ENCODE peak calls at places on chromosomes 4 and X, in six cellular contexts. Q is IMR-90; B is endodermal cell; J is AG04450; I is naive thymus-derived CD4-positive, alpha-beta T cell; E is SK-N-SH. R is an unnamed sample.

GRCh38 chrX:101485212-101486064 is at the start of gene ARMCX4:
- DNase-seq in Q (peak), B (peak), J (peak), I (peak), E (peak), R (peak)

GRCh38 chr4:82491251-82491960 is 61.0 kb downstream of the ENOPH1 start:
- DNase-seq in Q (no peak), B (no peak), J (no peak), I (no peak), E (no peak), R (peak)

GRCh38 chrX:119523664-119524184 is 41.5 kb downstream of the STEEP1 start:
- DNase-seq in Q (no peak), B (no peak), J (no peak), I (no peak), E (no peak), R (no peak)

GRCh38 chrX:55187281-55187680 is 32.9 kb upstream of the PAGE5 start:
- DNase-seq in Q (no peak), B (no peak), J (no peak), I (no peak), E (no peak), R (no peak)

GRCh38 chrX:145609951-145610511 is 207.6 kb upstream of the SLITRK2 start:
- DNase-seq in Q (peak), B (no peak), J (peak), I (no peak), E (no peak), R (no peak)

GRCh38 chr4:30903493-30903892 is 183.3 kb downstream of the PCDH7 start:
- DNase-seq in Q (peak), B (no peak), J (no peak), I (no peak), E (no peak), R (no peak)

GRCh38 chr4:113223001-113223400 is 173.5 kb downstream of the ANK2 start:
- DNase-seq in Q (peak), B (no peak), J (no peak), I (no peak), E (no peak), R (no peak)

GRCh38 chr4:57231781-57232180 is 121.6 kb upstream of the IGFBP7 start:
- DNase-seq in Q (no peak), B (no peak), J (no peak), I (no peak), E (no peak), R (no peak)

GRCh38 chrX:68438575-68438974 is 5.3 kb upstream of the OPHN1 start:
- DNase-seq in Q (no peak), B (peak), J (no peak), I (no peak), E (no peak), R (no peak)

GRCh38 chrX:153494541-153495361 is at the start of gene BGN:
- DNase-seq in Q (peak), B (peak), J (no peak), I (peak), E (peak), R (peak)

GRCh38 chr4:162234595-162234994 is 70.8 kb upstream of the FSTL5 start:
- DNase-seq in Q (no peak), B (no peak), J (no peak), I (peak), E (no peak), R (no peak)

GRCh38 chr4:24488399-24489164 is 95.8 kb downstream of the DHX15 start:
- DNase-seq in Q (peak), B (peak), J (no peak), I (no peak), E (peak), R (peak)

GRCh38 chrX:144709841-144710240 is 537.5 kb upstream of the SPANXN1 start:
- DNase-seq in Q (no peak), B (no peak), J (no peak), I (no peak), E (no peak), R (no peak)

GRCh38 chr4:119632216-119632615 is 3.6 kb upstream of the PDE5A start:
- DNase-seq in Q (peak), B (no peak), J (no peak), I (no peak), E (no peak), R (no peak)

GRCh38 chr4:128858875-128859696 is 49.6 kb downstream of the JADE1 start:
- DNase-seq in Q (peak), B (no peak), J (peak), I (no peak), E (no peak), R (peak)

GRCh38 chr4:187380181-187380581 is 615.4 kb upstream of the ZFP42 start:
- DNase-seq in Q (peak), B (peak), J (no peak), I (no peak), E (no peak), R (peak)

GRCh38 chr4:146029147-146029546 is 90.5 kb upstream of the ZNF827 start:
- DNase-seq in Q (no peak), B (no peak), J (no peak), I (no peak), E (no peak), R (no peak)

GRCh38 chrX:63349307-63349706 is 1.8 kb downstream of the SPIN4 start:
- DNase-seq in Q (no peak), B (no peak), J (no peak), I (no peak), E (peak), R (peak)

GRCh38 chrX:152138388-152138784 is at the start of gene MAGEA10:
- DNase-seq in Q (no peak), B (no peak), J (no peak), I (no peak), E (no peak), R (no peak)

GRCh38 chr4:155666701-155667537 is at the start of gene GUCY1A1:
- DNase-seq in Q (no peak), B (peak), J (no peak), I (no peak), E (peak), R (no peak)

GRCh38 chr4:7547368-7548040 is 112.8 kb upstream of the PSAPL1 start:
- DNase-seq in Q (peak), B (no peak), J (no peak), I (no peak), E (peak), R (peak)

GRCh38 chr4:37722000-37722638 is 35.9 kb upstream of the RELL1 start:
- DNase-seq in Q (no peak), B (no peak), J (no peak), I (peak), E (no peak), R (no peak)

GRCh38 chr4:83110970-83111369 is 3.6 kb downstream of the PLAC8 start:
- DNase-seq in Q (no peak), B (no peak), J (no peak), I (no peak), E (no peak), R (no peak)

GRCh38 chr4:56181140-56181950 is 205.9 kb downstream of the AASDH start:
- DNase-seq in Q (no peak), B (no peak), J (no peak), I (no peak), E (no peak), R (no peak)

GRCh38 chr4:21819086-21819485 is 129.5 kb downstream of the KCNIP4 start:
- DNase-seq in Q (no peak), B (no peak), J (no peak), I (no peak), E (no peak), R (peak)

GRCh38 chrX:85288992-85289723 is 45.4 kb downstream of the ZNF711 start:
- DNase-seq in Q (no peak), B (no peak), J (no peak), I (no peak), E (no peak), R (no peak)

GRCh38 chrX:109889289-109890006 is 113.5 kb upstream of the TMEM164 start:
- DNase-seq in Q (peak), B (no peak), J (no peak), I (no peak), E (no peak), R (no peak)

GRCh38 chr4:40043786-40044185 is 12.9 kb upstream of the N4BP2 start:
- DNase-seq in Q (no peak), B (no peak), J (no peak), I (no peak), E (no peak), R (no peak)

GRCh38 chrX:64230123-64230970 is at the start of gene ASB12:
- DNase-seq in Q (no peak), B (no peak), J (no peak), I (no peak), E (no peak), R (peak)

GRCh38 chr4:73727685-73728084 is 12.7 kb upstream of the CXCL8 start:
- DNase-seq in Q (no peak), B (no peak), J (no peak), I (no peak), E (no peak), R (no peak)

GRCh38 chr4:14916554-14917304 is 85.6 kb upstream of the CPEB2 start:
- DNase-seq in Q (peak), B (peak), J (peak), I (no peak), E (no peak), R (peak)

GRCh38 chr4:663438-664428 is 10.3 kb downstream of the ATP5ME start:
- DNase-seq in Q (no peak), B (peak), J (no peak), I (peak), E (peak), R (no peak)

GRCh38 chr4:14169460-14169859 is 541.9 kb upstream of the BOD1L1 start:
- DNase-seq in Q (peak), B (no peak), J (no peak), I (no peak), E (no peak), R (no peak)

GRCh38 chr4:186297013-186297645 is 31.1 kb downstream of the F11 start:
- DNase-seq in Q (peak), B (no peak), J (peak), I (no peak), E (peak), R (no peak)

GRCh38 chr4:81398379-81398778 is 73.3 kb downstream of the RASGEF1B start:
- DNase-seq in Q (no peak), B (no peak), J (no peak), I (no peak), E (no peak), R (peak)

GRCh38 chr4:78768447-78769177 is 7.5 kb upstream of the BMP2K start:
- DNase-seq in Q (peak), B (no peak), J (no peak), I (no peak), E (no peak), R (no peak)

GRCh38 chr4:108893474-108893873 is 130.6 kb upstream of the ETNPPL start:
- DNase-seq in Q (no peak), B (no peak), J (no peak), I (no peak), E (no peak), R (no peak)

GRCh38 chr4:7432531-7433375 is 2.0 kb downstream of the PSAPL1 start:
- DNase-seq in Q (no peak), B (no peak), J (no peak), I (no peak), E (no peak), R (no peak)

DNA sequence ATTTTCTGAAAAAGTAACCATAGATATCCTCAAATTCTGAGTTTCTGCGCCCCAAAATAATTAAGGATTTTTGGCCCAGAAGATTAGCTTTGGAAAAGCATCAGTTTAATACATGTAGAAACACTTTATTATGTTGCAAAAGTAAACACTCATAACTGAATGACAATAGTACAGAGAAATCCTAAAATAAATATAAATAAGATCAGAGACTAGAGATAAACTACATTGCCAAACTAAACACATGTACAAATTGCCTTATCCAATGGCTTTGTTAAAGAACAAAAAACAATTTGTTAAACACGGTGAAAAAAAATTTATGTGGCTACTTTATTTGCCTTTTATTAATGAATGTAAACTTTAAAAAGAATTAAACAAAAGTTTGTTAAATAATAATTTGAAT is 17.5 kb downstream of the SPOCK3 start:
- DNase-seq in Q (no peak), B (no peak), J (no peak), I (no peak), E (no peak), R (no peak)
- H3K27ac ChIP-seq in Q (no peak), B (no peak), J (no peak), I (no peak), E (no peak), R (no peak)

GRCh38 chr4:123481034-123481433 is 84.4 kb downstream of the SPRY1 start:
- DNase-seq in Q (peak), B (no peak), J (peak), I (no peak), E (no peak), R (no peak)
- H3K27ac ChIP-seq in Q (no peak), B (no peak), J (no peak), I (no peak), E (no peak), R (no peak)

DNA sequence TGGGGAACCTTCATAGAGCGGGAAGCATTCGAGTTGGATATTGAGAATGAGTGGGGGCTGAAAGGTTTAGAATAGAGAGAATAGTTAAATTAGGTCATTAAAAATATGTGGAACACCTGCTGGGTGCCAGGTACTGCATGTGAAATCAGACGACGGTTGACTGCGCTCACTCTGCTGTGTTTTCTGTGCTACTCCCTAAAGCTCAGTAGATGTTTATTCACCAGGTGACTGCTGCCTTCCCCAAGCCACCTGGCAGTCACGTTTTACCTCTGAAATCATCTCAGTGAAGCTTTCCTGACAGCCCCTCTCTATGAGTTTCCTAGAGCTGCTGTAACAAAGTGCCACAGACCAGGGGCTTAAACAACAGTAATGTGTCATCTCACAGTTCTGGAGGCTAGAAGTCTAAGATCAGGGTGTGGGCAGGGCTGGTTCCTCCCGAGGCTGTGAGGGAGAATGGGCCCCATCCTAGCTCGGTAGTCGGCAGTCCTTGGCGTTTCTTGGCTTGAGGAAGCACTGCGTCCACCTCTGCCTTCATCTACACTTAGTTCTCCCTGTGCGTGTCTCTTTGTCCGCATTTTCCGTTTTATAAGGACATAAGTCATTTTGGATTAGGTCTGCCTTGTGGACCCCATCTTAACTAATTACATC is 25.3 kb downstream of the ADD1 start:
- DNase-seq in Q (no peak), B (no peak), J (no peak), I (no peak), E (no peak), R (no peak)
- H3K27ac ChIP-seq in Q (peak), B (no peak), J (peak), I (no peak), E (peak), R (no peak)

GRCh38 chrX:10011991-10012390 is 44.8 kb downstream of the CLDN34 start:
- DNase-seq in Q (no peak), B (peak), J (no peak), I (no peak), E (no peak), R (no peak)
- H3K27ac ChIP-seq in Q (no peak), B (no peak), J (no peak), I (no peak), E (no peak), R (no peak)

DNA sequence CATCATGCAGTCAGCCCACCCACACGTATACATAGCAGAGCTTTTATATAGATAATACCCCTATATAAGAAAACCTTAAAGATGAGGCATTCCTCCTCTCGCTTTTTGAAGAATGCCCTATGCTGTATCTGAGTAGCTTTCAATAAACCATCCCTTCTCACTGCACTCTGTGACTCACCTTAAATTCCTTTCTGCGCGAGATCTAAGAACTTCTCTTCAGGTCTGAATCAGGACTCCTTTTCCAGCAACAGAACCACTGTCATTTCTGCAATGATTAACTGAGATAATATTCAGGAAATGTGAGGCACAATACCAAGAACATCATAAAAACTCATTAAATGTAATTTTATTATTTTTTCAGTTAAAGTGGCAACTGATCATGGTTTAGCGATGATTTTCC is 76.4 kb upstream of the DCLK2 start:
- DNase-seq in Q (peak), B (no peak), J (no peak), I (no peak), E (no peak), R (no peak)
- H3K27ac ChIP-seq in Q (no peak), B (no peak), J (no peak), I (no peak), E (no peak), R (no peak)

GRCh38 chrX:13470680-13470967 is 98.8 kb upstream of the EGFL6 start:
- DNase-seq in Q (no peak), B (no peak), J (no peak), I (no peak), E (no peak), R (no peak)
- H3K27ac ChIP-seq in Q (no peak), B (no peak), J (no peak), I (no peak), E (peak), R (no peak)

GRCh38 chr4:153532636-153533035 is 66.5 kb downstream of the TMEM131L start:
- DNase-seq in Q (no peak), B (no peak), J (no peak), I (no peak), E (no peak), R (no peak)
- H3K27ac ChIP-seq in Q (no peak), B (no peak), J (no peak), I (peak), E (no peak), R (no peak)

R was measured in SJCRH30.